ENCODE peak calls at places on chromosomes 2 and 18, in seven cellular contexts. S is HCT116, Q is SK-N-SH, V is foreskin keratinocyte, L is choroid plexus epithelial cell, F is endothelial cell of umbilical vein, X is GM13977. T is an unnamed sample.

GRCh38 chr2:178246696-178247095 is 52.4 kb downstream of the OSBPL6 start:
- DNase-seq in F (peak), X (no peak), V (no peak), S (no peak), L (no peak), Q (no peak), T (no peak)

GRCh38 chr18:63741769-63742168 is 33.4 kb upstream of the SERPINB7 start:
- DNase-seq in Q (no peak), S (no peak), L (peak), F (no peak), X (no peak), V (no peak), T (no peak)

GRCh38 chr2:176188969-176189665 is 649 bp downstream of the HOXD1 start:
- DNase-seq in F (peak), V (no peak), X (peak), Q (no peak), L (no peak), S (no peak), T (no peak)

GRCh38 chr2:167292430-167293171 is 404.3 kb downstream of the XIRP2 start:
- DNase-seq in V (peak), F (peak), L (peak), Q (peak), X (peak), S (peak), T (peak)

GRCh38 chr2:3399829-3400228 is 20.3 kb downstream of the TRAPPC12 start:
- DNase-seq in L (no peak), F (no peak), Q (peak), V (no peak), S (no peak), X (no peak), T (no peak)

GRCh38 chr2:94982661-94983060 is 42.8 kb upstream of the MAL start:
- DNase-seq in V (peak), F (no peak), S (no peak), Q (no peak), L (peak), X (no peak), T (no peak)

GRCh38 chr2:205352593-205352992 is 329.7 kb upstream of the NRP2 start:
- DNase-seq in V (peak), F (no peak), Q (no peak), X (no peak), S (no peak), L (peak), T (no peak)

GRCh38 chr2:151733781-151734672 is at the start of gene NEB:
- DNase-seq in X (no peak), F (no peak), L (no peak), V (no peak), S (no peak), Q (no peak), T (no peak)

GRCh38 chr2:170276056-170276455 is 98.1 kb downstream of the MYO3B start:
- DNase-seq in V (no peak), L (no peak), Q (peak), X (no peak), F (no peak), S (no peak), T (no peak)

GRCh38 chr2:138275881-138276280 is 225.7 kb upstream of the SPOPL start:
- DNase-seq in Q (no peak), X (no peak), L (no peak), F (no peak), S (no peak), V (no peak), T (no peak)

GRCh38 chr2:39938035-39938835 is 159.2 kb upstream of the THUMPD2 start:
- DNase-seq in V (peak), S (no peak), F (no peak), X (no peak), Q (no peak), L (peak), T (no peak)

GRCh38 chr2:162344617-162344950 is 652 bp downstream of the GCA start:
- DNase-seq in Q (no peak), S (no peak), L (no peak), F (no peak), V (peak), X (no peak), T (peak)

GRCh38 chr18:3440340-3440739 is 9.6 kb upstream of the TGIF1 start:
- DNase-seq in F (no peak), S (no peak), X (no peak), Q (no peak), L (no peak), V (no peak), T (no peak)

GRCh38 chr2:218720048-218721041 is 9.7 kb downstream of the TTLL4 start:
- DNase-seq in S (no peak), Q (no peak), L (no peak), F (no peak), V (no peak), X (no peak), T (no peak)

GRCh38 chr2:119283873-119284331 is 60.3 kb downstream of the STEAP3 start:
- DNase-seq in Q (no peak), V (peak), X (no peak), F (no peak), S (no peak), L (peak), T (peak)

GRCh38 chr2:230941202-230942180 is 16.4 kb upstream of the GPR55 start:
- DNase-seq in Q (no peak), X (no peak), L (no peak), S (no peak), V (no peak), F (no peak), T (no peak)

GRCh38 chr2:134690629-134691215 is 28.1 kb downstream of the TMEM163 start:
- DNase-seq in V (no peak), F (no peak), L (no peak), Q (no peak), S (no peak), X (no peak), T (no peak)

GRCh38 chr2:112644933-112645395 is 775 bp upstream of the SLC20A1 start:
- DNase-seq in Q (no peak), V (peak), S (no peak), L (peak), X (no peak), F (peak), T (no peak)

GRCh38 chr2:120564213-120565094 is 171.2 kb upstream of the GLI2 start:
- DNase-seq in S (no peak), V (no peak), F (no peak), L (no peak), Q (peak), X (no peak), T (no peak)

GRCh38 chr2:123777116-123777515 is 248.0 kb upstream of the CNTNAP5 start:
- DNase-seq in L (no peak), F (no peak), Q (no peak), V (no peak), S (no peak), X (no peak), T (no peak)

GRCh38 chr2:179875864-179876263 is 14.5 kb upstream of the ZNF385B start:
- DNase-seq in Q (no peak), V (no peak), X (no peak), F (no peak), S (no peak), L (no peak), T (no peak)

GRCh38 chr2:157480182-157480961 is 36.5 kb upstream of the CYTIP start:
- DNase-seq in F (no peak), X (peak), V (no peak), Q (no peak), S (no peak), L (peak), T (no peak)

GRCh38 chr2:172949522-172949921 is 126.1 kb upstream of the MAP3K20 start:
- DNase-seq in X (no peak), V (no peak), L (no peak), F (no peak), Q (no peak), S (no peak), T (no peak)
- TF ChIP-seq CTCF in X (no peak), V (no peak), L (no peak), F (no peak), Q (no peak), S (no peak), T (no peak)

GRCh38 chr2:42905341-42906114 is 113.1 kb upstream of the HAAO start:
- DNase-seq in Q (peak), L (peak), F (no peak), V (no peak), X (no peak), S (no peak), T (no peak)
- TF ChIP-seq CTCF in Q (no peak), L (peak), F (peak), V (no peak), X (no peak), S (peak), T (no peak)

DNA sequence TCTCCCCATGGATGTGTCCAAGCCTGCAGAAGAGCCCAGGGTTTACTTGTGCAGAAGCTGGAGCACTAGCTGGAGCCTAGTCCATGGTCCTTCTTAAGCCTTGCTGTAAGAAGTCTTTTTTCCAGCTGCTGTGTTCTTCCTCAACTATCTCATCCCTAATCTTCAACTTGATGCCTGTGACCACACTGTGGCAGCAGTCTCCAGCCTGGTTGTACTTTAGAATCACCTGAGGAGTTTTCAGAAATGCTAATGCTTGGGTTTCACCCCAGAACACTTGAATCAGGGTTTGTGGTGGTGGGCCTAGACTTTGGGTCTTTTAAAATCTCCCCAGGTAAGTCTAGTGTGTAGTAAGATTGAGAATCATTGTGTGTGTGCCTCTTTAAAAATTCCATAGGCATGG is 173.6 kb downstream of the ADCYAP1 start:
- DNase-seq in S (no peak), F (no peak), L (no peak), V (no peak), X (no peak), Q (no peak), T (no peak)
- TF ChIP-seq CTCF in S (peak), F (no peak), L (no peak), V (no peak), X (no peak), Q (no peak), T (no peak)

DNA sequence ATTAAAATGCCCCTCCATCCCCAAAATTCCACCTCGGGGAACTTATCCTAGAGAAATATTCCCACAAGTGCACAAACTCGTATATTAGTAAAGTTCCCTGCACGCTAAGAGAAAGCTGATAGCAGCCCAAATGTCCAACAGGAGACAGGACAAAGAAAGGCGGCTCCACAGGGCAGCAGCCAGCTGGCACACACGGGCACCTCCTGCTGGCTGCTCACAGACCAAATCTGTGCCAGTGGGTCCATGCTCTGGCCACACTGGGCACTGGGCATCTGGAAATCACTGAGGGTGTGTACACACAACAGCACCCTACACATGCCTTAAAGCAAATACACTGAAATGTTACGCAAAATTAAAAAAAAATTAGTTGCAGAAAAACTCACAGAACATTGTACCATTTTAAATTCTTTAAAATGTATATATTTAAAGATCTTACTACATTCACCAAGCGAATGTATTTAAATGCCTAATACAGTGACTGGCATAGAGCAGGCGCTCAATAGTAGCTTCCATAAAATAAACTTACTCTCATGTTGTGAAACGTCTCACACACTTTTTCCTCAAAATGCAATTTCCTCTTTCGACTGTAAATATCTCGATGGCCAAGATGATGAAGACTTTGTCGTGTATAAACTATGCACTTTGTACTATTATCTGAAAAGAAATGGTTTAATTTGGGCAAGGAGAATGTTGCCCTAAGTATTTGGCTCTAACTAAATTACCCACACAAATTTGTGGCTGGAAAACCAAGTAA is 19.4 kb downstream of the ZNF516 start:
- DNase-seq in S (no peak), Q (peak), F (no peak), L (no peak), X (no peak), V (no peak), T (no peak)
- TF ChIP-seq CTCF in S (no peak), Q (peak), F (peak), L (no peak), X (no peak), V (no peak), T (no peak)

GRCh38 chr2:232668805-232669444 is 28.2 kb upstream of the GIGYF2 start:
- DNase-seq in F (peak), V (no peak), L (peak), Q (no peak), S (peak), X (no peak), T (no peak)
- TF ChIP-seq CTCF in F (peak), V (peak), L (peak), Q (peak), S (peak), X (peak), T (peak)

GRCh38 chr2:187593098-187593497 is 38.9 kb upstream of the TFPI start:
- DNase-seq in V (no peak), L (no peak), Q (no peak), S (no peak), X (no peak), F (no peak), T (no peak)

GRCh38 chr2:187590175-187590574 is 35.9 kb upstream of the TFPI start:
- DNase-seq in S (no peak), L (no peak), X (no peak), Q (no peak), F (no peak), V (no peak), T (no peak)

GRCh38 chr2:187593697-187594096 is 39.5 kb upstream of the TFPI start:
- DNase-seq in F (no peak), X (no peak), S (no peak), L (peak), V (no peak), Q (no peak), T (no peak)

DNA sequence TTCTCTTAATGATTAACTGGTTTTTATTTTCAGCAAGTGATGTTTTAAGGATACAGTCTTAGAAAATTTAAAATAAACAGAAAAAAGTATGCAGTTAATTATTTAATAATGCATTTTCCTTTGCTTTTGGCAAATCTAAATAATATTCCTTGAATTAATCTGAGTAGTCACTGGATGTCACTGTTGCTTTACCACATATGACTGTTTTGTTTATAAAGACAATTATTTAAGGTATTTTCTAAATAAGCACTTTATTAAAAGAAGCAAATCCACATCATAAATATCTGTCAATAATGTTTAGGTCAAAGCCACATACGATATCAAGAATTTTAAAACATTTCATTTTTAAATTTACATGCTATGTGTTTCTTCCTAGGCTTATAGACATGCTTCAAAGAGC is 40.6 kb upstream of the TFPI start:
- DNase-seq in X (no peak), L (peak), Q (no peak), S (no peak), F (peak), V (no peak), T (no peak)
- TF ChIP-seq CTCF in X (no peak), L (peak), Q (peak), S (no peak), F (no peak), V (peak), T (no peak)

GRCh38 chr18:42274488-42275137 is 319.6 kb downstream of the PIK3C3 start:
- DNase-seq in L (peak), V (peak), S (no peak), X (peak), Q (peak), F (no peak), T (peak)
- TF ChIP-seq CTCF in L (peak), V (no peak), S (no peak), X (peak), Q (peak), F (no peak), T (peak)

GRCh38 chr18:60358516-60358915 is 14.1 kb downstream of the MC4R start:
- DNase-seq in Q (no peak), S (no peak), L (peak), V (peak), X (no peak), F (no peak), T (no peak)
- TF ChIP-seq CTCF in Q (no peak), S (no peak), L (no peak), V (no peak), X (no peak), F (no peak), T (no peak)

GRCh38 chr2:20755132-20755800 is 67.6 kb downstream of the LDAH start:
- DNase-seq in Q (no peak), V (no peak), X (no peak), S (no peak), F (peak), L (peak), T (no peak)
- TF ChIP-seq CTCF in Q (peak), V (no peak), X (peak), S (no peak), F (peak), L (peak), T (no peak)

DNA sequence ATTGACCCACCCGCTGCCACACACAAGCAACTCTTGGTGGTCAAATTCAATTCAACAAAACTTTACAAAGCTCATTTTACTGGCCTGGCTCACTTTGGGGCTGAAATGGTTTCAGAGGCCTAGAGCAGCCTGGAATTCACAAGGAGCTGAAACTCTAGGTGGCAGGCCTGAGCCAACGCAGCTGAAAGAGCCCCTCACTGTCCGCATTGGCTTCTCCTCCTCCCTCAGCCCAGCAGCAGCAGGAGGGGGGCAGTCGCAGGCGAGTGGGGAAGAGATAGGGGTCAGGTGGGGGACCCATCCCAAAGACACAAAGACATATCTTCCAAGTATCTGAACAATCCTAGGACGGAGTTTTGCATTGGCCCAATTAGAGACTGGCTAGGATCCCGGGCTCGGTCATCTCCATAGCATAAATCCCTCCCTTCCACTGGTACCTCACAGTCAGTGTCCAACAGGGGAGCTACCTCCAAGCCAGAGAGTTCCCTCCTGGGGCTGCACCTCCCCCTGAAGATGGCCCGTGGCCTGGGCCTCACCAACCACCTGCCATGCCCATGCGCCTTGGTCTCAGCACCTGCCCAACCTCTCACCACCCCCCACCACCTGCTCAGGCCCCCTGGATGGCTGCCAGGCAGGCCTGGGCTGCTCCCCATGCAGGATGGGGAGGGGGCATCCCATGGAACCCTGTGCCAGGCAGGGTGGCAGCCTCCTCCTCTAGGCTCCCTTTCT is 113.4 kb downstream of the ZBTB7C start:
- DNase-seq in F (no peak), X (no peak), S (no peak), V (no peak), Q (peak), L (peak), T (no peak)
- TF ChIP-seq CTCF in F (peak), X (peak), S (peak), V (peak), Q (peak), L (peak), T (no peak)

T was measured in GM10248.